ENCODE peak calls at places on chromosomes 16 and 17, in ten cellular contexts. Y, G, T, B, M, E, V, R, Z and I are unnamed samples. For H3K4me1, the result is how much of the 10 kb centered on the place peaks cover.

GRCh38 chr16:89691231-89691985 is 4.9 kb downstream of the CDK10 start:
- DNase-seq in Y (no peak), G (no peak), T (no peak), B (no peak), M (no peak), E (no peak), V (no peak), R (no peak), Z (no peak), I (no peak)

GRCh38 chr17:44741316-44741715 is 17.5 kb upstream of the ADAM11 start:
- DNase-seq in Y (no peak), G (no peak), T (no peak), B (no peak), M (no peak), E (no peak), V (no peak), R (no peak), Z (no peak), I (no peak)

GRCh38 chr17:6872941-6873340 is 41.4 kb upstream of the TEKT1 start:
- DNase-seq in Y (no peak), G (no peak), T (no peak), B (no peak), M (no peak), E (no peak), V (no peak), R (no peak), Z (no peak), I (no peak)

GRCh38 chr17:66661411-66661843 is 173.5 kb upstream of the CACNG5 start:
- DNase-seq in Y (no peak), G (peak), T (peak), B (no peak), M (no peak), E (no peak), V (no peak), R (no peak), Z (no peak), I (no peak)

GRCh38 chr17:76734080-76734840 is 2.9 kb downstream of the SRSF2 start:
- DNase-seq in Y (no peak), G (peak), T (no peak), B (peak), M (no peak), E (peak), V (no peak), R (no peak), Z (no peak), I (no peak)

GRCh38 chr17:39800540-39800939 is 62.8 kb downstream of the GRB7 start:
- DNase-seq in Y (no peak), G (no peak), T (no peak), B (no peak), M (peak), E (no peak), V (no peak), R (no peak), Z (no peak), I (peak)

GRCh38 chr17:70187383-70187782 is 18.1 kb downstream of the KCNJ2 start:
- DNase-seq in Y (no peak), G (peak), T (peak), B (no peak), M (no peak), E (no peak), V (no peak), R (no peak), Z (no peak), I (no peak)

GRCh38 chr16:3027983-3028715 is 4.3 kb downstream of the THOC6 start:
- DNase-seq in Y (no peak), G (peak), T (peak), B (peak), M (peak), E (peak), V (no peak), R (peak), Z (peak), I (peak)

GRCh38 chr17:1110844-1111598 is 68.8 kb downstream of the ABR start:
- DNase-seq in Y (peak), G (peak), T (peak), B (peak), M (no peak), E (peak), V (peak), R (peak), Z (peak), I (no peak)

GRCh38 chr17:52138752-52139151 is 19.8 kb downstream of the CA10 start:
- DNase-seq in Y (no peak), G (no peak), T (no peak), B (no peak), M (no peak), E (no peak), V (no peak), R (no peak), Z (no peak), I (no peak)

GRCh38 chr17:44922746-44923470 is 7.6 kb upstream of the GFAP start:
- DNase-seq in Y (no peak), G (no peak), T (no peak), B (no peak), M (no peak), E (no peak), V (no peak), R (no peak), Z (no peak), I (no peak)

GRCh38 chr17:19270347-19270950 is 33.3 kb downstream of the EPN2 start:
- DNase-seq in Y (no peak), G (no peak), T (no peak), B (no peak), M (peak), E (no peak), V (no peak), R (no peak), Z (no peak), I (no peak)

GRCh38 chr16:28984619-28985135 is at the start of gene LAT:
- DNase-seq in Y (no peak), G (peak), T (no peak), B (peak), M (no peak), E (peak), V (no peak), R (peak), Z (no peak), I (peak)

GRCh38 chr17:67974598-67975066 is 21.6 kb downstream of the C17orf58 start:
- DNase-seq in Y (peak), G (no peak), T (no peak), B (no peak), M (peak), E (peak), V (no peak), R (no peak), Z (no peak), I (no peak)

GRCh38 chr16:28937222-28937876 is 5.6 kb downstream of the CD19 start:
- DNase-seq in Y (no peak), G (no peak), T (no peak), B (no peak), M (no peak), E (no peak), V (no peak), R (no peak), Z (no peak), I (no peak)

GRCh38 chr17:64131606-64132270 is 1.8 kb upstream of the ERN1 start:
- DNase-seq in Y (no peak), G (no peak), T (no peak), B (no peak), M (no peak), E (no peak), V (no peak), R (no peak), Z (no peak), I (no peak)

GRCh38 chr17:9271989-9272388 is 250.7 kb downstream of the NTN1 start:
- DNase-seq in Y (no peak), G (peak), T (no peak), B (no peak), M (no peak), E (no peak), V (no peak), R (no peak), Z (no peak), I (no peak)

GRCh38 chr16:69861276-69862030 is 89.7 kb upstream of the CLEC18A start:
- DNase-seq in Y (peak), G (peak), T (no peak), B (peak), M (no peak), E (peak), V (peak), R (no peak), Z (peak), I (no peak)

GRCh38 chr17:54835015-54835414 is 65.6 kb upstream of the TOM1L1 start:
- DNase-seq in Y (no peak), G (no peak), T (no peak), B (no peak), M (no peak), E (no peak), V (no peak), R (no peak), Z (no peak), I (no peak)

GRCh38 chr16:89690392-89690901 is 4.0 kb downstream of the CDK10 start:
- DNase-seq in Y (no peak), G (no peak), T (no peak), B (no peak), M (no peak), E (no peak), V (no peak), R (no peak), Z (no peak), I (no peak)

GRCh38 chr16:14600164-14600563 is 29.9 kb downstream of the PARN start:
- DNase-seq in Y (no peak), G (peak), T (peak), B (no peak), M (peak), E (no peak), V (no peak), R (no peak), Z (peak), I (no peak)

GRCh38 chr16:56389554-56389953 is 35.8 kb downstream of the AMFR start:
- DNase-seq in Y (no peak), G (peak), T (peak), B (no peak), M (no peak), E (no peak), V (no peak), R (no peak), Z (no peak), I (no peak)

GRCh38 chr17:76841776-76842405 is 26.3 kb upstream of the MGAT5B start:
- DNase-seq in Y (no peak), G (no peak), T (peak), B (no peak), M (peak), E (no peak), V (no peak), R (no peak), Z (peak), I (no peak)

GRCh38 chr17:31369266-31369665 is 22.2 kb upstream of the RAB11FIP4 start:
- DNase-seq in Y (no peak), G (no peak), T (no peak), B (no peak), M (no peak), E (no peak), V (no peak), R (no peak), Z (no peak), I (no peak)

GRCh38 chr17:68421486-68421885 is 35.8 kb downstream of the WIPI1 start:
- DNase-seq in Y (no peak), G (no peak), T (no peak), B (no peak), M (no peak), E (no peak), V (no peak), R (no peak), Z (no peak), I (no peak)

GRCh38 chr17:61283043-61283442 is 116.6 kb upstream of the TBX2 start:
- DNase-seq in Y (no peak), G (no peak), T (no peak), B (no peak), M (no peak), E (no peak), V (no peak), R (no peak), Z (no peak), I (no peak)

GRCh38 chr17:80891096-80892018 is 100.3 kb upstream of the CHMP6 start:
- DNase-seq in Y (no peak), G (peak), T (peak), B (peak), M (no peak), E (no peak), V (peak), R (no peak), Z (no peak), I (peak)

GRCh38 chr16:84475643-84476240 is 28.7 kb downstream of the MEAK7 start:
- DNase-seq in Y (peak), G (no peak), T (peak), B (peak), M (no peak), E (no peak), V (no peak), R (no peak), Z (no peak), I (no peak)

GRCh38 chr17:73706858-73707257 is 62.6 kb upstream of the SDK2 start:
- DNase-seq in Y (no peak), G (no peak), T (peak), B (no peak), M (no peak), E (no peak), V (no peak), R (no peak), Z (no peak), I (no peak)

GRCh38 chr17:60792250-60792898 is 114.7 kb downstream of the BCAS3 start:
- DNase-seq in Y (no peak), G (peak), T (no peak), B (no peak), M (no peak), E (no peak), V (peak), R (no peak), Z (no peak), I (no peak)

GRCh38 chr17:60139438-60140285 is 10.1 kb upstream of the CA4 start:
- DNase-seq in Y (peak), G (peak), T (peak), B (peak), M (peak), E (peak), V (no peak), R (peak), Z (peak), I (peak)

DNA sequence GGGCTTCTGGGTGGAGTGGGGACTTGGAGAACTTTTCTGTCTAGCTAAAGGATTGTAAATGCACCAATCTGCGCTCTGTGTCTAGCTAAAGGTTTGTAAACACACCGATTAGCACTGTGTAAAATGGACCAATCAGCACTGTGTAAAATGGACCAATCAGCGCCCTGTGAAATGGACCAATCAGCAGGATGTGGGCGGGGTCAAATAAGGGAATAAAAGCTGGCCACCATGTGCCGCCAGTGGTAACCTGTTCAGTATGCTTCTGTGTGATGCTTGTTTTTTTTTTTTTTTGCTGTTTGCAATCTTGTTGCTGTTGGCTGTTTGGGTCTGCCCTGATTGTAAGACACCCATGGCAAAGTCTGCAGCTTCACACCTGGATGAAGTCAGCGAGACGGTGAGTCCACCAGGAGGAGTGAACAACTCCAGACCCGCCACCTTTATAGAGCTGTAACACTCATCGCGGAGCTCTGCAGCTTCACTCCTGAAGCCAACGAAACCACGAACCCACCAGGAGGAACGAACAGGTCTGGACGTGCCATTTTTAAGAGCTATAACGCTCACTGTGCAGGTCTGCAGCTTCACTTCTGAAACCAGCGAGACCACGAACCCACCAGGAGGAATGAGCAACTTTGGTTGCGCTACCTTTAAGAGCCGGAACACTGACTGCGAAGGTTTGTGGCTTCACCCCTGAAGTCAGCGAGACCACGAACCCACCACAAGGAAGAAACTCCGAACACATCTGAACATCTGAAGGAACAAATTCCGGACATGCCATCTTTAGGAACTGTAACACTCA is 85.0 kb upstream of the MED9 start:
- DNase-seq in Y (no peak), G (peak), T (peak), B (no peak), M (peak), E (no peak), V (no peak), R (no peak), Z (no peak), I (peak)
- H3K27ac ChIP-seq in Y (no peak), G (no peak), T (no peak), B (no peak), M (no peak), E (no peak), V (no peak), R (no peak), Z (no peak), I (peak)

DNA sequence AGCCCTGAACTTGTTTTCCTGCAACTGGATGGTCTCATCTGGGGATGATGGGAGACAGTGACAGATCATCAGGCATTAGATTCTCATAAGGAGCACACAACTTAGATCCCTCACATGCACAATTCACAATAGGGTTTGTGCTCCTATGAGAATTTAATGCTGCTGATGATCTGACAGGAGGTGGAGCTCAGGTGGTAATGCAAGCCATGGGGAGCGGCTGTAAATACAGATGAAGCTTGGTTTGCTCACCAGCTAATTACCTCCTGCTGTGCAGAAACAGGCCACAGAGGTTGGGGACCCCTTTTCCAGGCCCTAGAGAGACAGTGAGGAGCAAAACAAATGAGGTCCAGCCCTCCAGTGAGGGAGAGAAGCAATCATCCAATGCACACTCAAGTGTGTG is 168.6 kb downstream of the RGS9 start:
- DNase-seq in Y (no peak), G (no peak), T (no peak), B (no peak), M (no peak), E (no peak), V (no peak), R (no peak), Z (no peak), I (no peak)
- H3K4me1 ChIP-seq in Y (under half), G (under half), T (under half), B (under half), M (under half), E (under half), V (under half), R (under half), Z (under half), I (under half)

GRCh38 chr16:19239756-19240155 is 45.8 kb upstream of the CLEC19A start:
- DNase-seq in Y (no peak), G (no peak), T (no peak), B (no peak), M (no peak), E (no peak), V (no peak), R (no peak), Z (no peak), I (no peak)
- H3K27ac ChIP-seq in Y (no peak), G (no peak), T (no peak), B (no peak), M (no peak), E (no peak), V (no peak), R (no peak), Z (no peak), I (no peak)

DNA sequence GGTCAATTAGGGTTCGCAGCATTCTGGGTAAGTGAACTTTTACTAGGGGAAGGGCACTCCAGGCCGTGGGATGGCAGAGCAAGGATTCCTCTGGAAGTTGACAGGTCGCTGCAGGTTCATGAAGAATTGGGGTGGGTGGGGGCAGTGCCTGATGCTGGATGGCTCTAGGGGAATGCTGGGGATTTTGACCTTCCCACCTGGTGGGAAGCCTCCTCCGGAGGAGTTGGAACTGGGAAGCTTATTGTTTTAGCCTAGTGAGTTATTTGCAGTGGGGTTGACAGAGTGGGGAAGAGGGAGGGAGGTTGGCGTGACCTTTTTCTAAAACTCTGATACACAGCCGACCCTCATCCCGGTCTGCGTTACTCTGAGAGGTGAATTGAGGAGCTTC is 606 bp upstream of the C17orf113 start:
- DNase-seq in Y (no peak), G (no peak), T (no peak), B (no peak), M (no peak), E (peak), V (no peak), R (no peak), Z (no peak), I (no peak)
- H3K4me1 ChIP-seq in Y (under half), G (under half), T (under half), B (under half), M (under half), E (under half), V (under half), R (under half), Z (under half), I (under half)

GRCh38 chr16:79599837-79600635 is 501 bp downstream of the MAF start:
- DNase-seq in Y (no peak), G (peak), T (no peak), B (peak), M (peak), E (peak), V (no peak), R (peak), Z (peak), I (peak)

GRCh38 chr16:79602615-79603014 is 2.1 kb upstream of the MAF start:
- DNase-seq in Y (peak), G (no peak), T (no peak), B (no peak), M (no peak), E (no peak), V (no peak), R (no peak), Z (no peak), I (no peak)

GRCh38 chr16:79601978-79602609 is 1.6 kb upstream of the MAF start:
- DNase-seq in Y (peak), G (peak), T (peak), B (peak), M (peak), E (peak), V (peak), R (peak), Z (peak), I (peak)

GRCh38 chr16:79600636-79601091 is at the start of gene MAF:
- DNase-seq in Y (peak), G (peak), T (peak), B (peak), M (peak), E (peak), V (peak), R (peak), Z (peak), I (peak)

DNA sequence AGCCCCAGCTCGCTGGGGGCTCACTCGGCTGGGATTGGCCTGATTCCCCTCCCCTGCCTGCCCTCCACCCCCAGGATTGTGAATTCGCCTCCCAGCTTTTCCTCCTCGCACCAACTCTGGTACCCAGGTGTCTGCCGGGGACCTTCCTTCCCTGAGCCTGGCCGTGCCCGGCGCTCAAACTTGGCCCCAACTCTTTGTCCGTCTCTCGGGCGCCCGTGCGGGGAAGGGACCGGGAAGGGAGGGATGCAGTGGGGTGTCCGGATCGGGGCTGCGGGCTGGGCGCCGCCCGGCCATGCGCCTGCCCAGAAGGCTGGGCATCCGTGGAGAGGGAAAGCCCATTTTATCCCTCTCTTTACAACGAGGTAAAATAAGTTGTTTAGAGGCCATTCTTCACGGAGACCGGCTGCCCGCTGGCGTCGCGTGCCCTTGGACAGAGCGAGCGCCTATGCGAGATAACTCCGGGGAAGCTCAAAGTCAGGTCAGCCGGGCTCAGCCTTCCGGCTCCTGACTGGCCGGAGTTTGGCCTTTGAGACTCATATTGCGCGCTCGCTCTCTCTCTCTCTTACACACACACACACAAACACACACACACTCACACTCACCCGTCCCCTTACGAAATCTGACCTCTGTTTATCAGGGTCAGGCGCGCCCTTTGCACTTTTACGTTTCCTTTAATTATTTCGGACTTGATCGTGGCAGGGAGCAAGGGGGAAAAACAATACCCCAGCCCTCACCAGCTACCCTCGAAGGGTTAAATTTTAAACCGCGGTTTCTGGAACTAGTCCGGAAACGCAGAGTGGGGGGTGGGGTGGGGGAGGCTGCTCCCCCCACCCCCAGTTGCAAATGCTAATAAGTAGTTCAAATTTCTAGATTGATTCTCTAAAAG is 798 bp upstream of the MAF start:
- DNase-seq in Y (peak), G (peak), T (no peak), B (peak), M (peak), E (peak), V (no peak), R (peak), Z (peak), I (peak)
- H3K27ac ChIP-seq in Y (peak), G (no peak), T (no peak), B (peak), M (no peak), E (peak), V (peak), R (peak), Z (peak), I (peak)